ENCODE peak calls at places on chromosomes 2 and 18, in six cellular contexts. J, L, I, F, O and C are unnamed samples.

GRCh38 chr2:182826051-182826450 is 40.4 kb downstream of the FRZB start:
- DNase-seq in F (no peak), I (no peak), L (no peak), O (no peak), J (no peak), C (no peak)

GRCh38 chr2:165967746-165968145 is 14.2 kb upstream of the TTC21B start:
- DNase-seq in L (no peak), J (no peak), F (no peak), O (no peak), I (no peak), C (no peak)

GRCh38 chr18:35508746-35509338 is 11.1 kb upstream of the INO80C start:
- DNase-seq in I (no peak), O (no peak), J (no peak), L (no peak), F (peak), C (no peak)

GRCh38 chr2:217360781-217361485 is 501.1 kb upstream of the TNP1 start:
- DNase-seq in L (peak), J (peak), F (no peak), I (no peak), O (no peak), C (peak)

GRCh38 chr2:239502430-239503221 is 101.8 kb upstream of the HDAC4 start:
- DNase-seq in J (no peak), I (peak), O (no peak), F (no peak), L (no peak), C (no peak)

GRCh38 chr18:22441638-22442037 is 23.9 kb upstream of the CTAGE1 start:
- DNase-seq in I (no peak), J (no peak), L (no peak), O (no peak), F (no peak), C (no peak)

GRCh38 chr2:52454962-52455361 is 1312.6 kb upstream of the CHAC2 start:
- DNase-seq in O (no peak), J (no peak), F (no peak), L (no peak), I (no peak), C (no peak)

GRCh38 chr2:161104054-161104553 is 56.1 kb upstream of the TANK start:
- DNase-seq in J (peak), I (no peak), L (no peak), O (no peak), F (no peak), C (no peak)

GRCh38 chr2:66456183-66457041 is 21.5 kb downstream of the MEIS1 start:
- DNase-seq in O (no peak), J (peak), L (no peak), F (no peak), I (no peak), C (no peak)

GRCh38 chr18:13576598-13576997 is 149.8 kb downstream of the FAM210A start:
- DNase-seq in L (no peak), O (no peak), F (no peak), I (no peak), J (no peak), C (no peak)

GRCh38 chr2:222423632-222424280 is 587 bp upstream of the SGPP2 start:
- DNase-seq in I (peak), O (no peak), F (no peak), J (no peak), L (no peak), C (no peak)

GRCh38 chr18:35041752-35042379 is 653 bp downstream of the MAPRE2 start:
- DNase-seq in I (no peak), O (no peak), F (peak), J (peak), L (no peak), C (no peak)

GRCh38 chr2:237198144-237198900 is 112.6 kb downstream of the COPS8 start:
- DNase-seq in I (no peak), J (peak), F (no peak), O (no peak), L (no peak), C (no peak)

GRCh38 chr2:168604252-168604651 is 148.2 kb downstream of the CERS6 start:
- DNase-seq in L (no peak), O (no peak), I (no peak), F (no peak), J (peak), C (no peak)

GRCh38 chr2:16626497-16626896 is 39.1 kb downstream of the CYRIA start:
- DNase-seq in O (no peak), I (no peak), J (peak), L (no peak), F (no peak), C (no peak)

GRCh38 chr2:204545861-204546773 is 842 bp downstream of the PARD3B start:
- DNase-seq in I (peak), O (peak), L (no peak), J (no peak), F (no peak), C (no peak)

GRCh38 chr2:171847627-171848026 is 46.4 kb downstream of the SLC25A12 start:
- DNase-seq in O (no peak), I (no peak), L (no peak), F (no peak), J (no peak), C (no peak)

GRCh38 chr2:47313141-47313691 is 89.7 kb upstream of the MSH2 start:
- DNase-seq in I (peak), O (no peak), F (no peak), J (peak), L (no peak), C (no peak)

GRCh38 chr2:161676902-161677496 is 52.8 kb downstream of the SLC4A10 start:
- DNase-seq in J (no peak), F (no peak), O (no peak), L (no peak), I (no peak), C (no peak)

GRCh38 chr18:80148316-80149199 is 39.5 kb downstream of the ADNP2 start:
- DNase-seq in F (no peak), I (peak), J (peak), O (no peak), L (no peak), C (no peak)

GRCh38 chr2:43218550-43219382 is 7.6 kb downstream of the ZFP36L2 start:
- DNase-seq in L (no peak), O (peak), F (no peak), J (peak), I (peak), C (no peak)

GRCh38 chr2:8641516-8641915 is 40.3 kb upstream of the ID2 start:
- DNase-seq in F (no peak), J (no peak), L (no peak), I (no peak), O (no peak), C (no peak)

GRCh38 chr2:9748586-9748985 is 94.7 kb upstream of the TAF1B start:
- DNase-seq in I (no peak), L (no peak), O (no peak), F (no peak), J (peak), C (no peak)

GRCh38 chr18:7946724-7947377 is 379.7 kb downstream of the PTPRM start:
- DNase-seq in I (no peak), F (peak), J (peak), O (peak), L (peak), C (no peak)

GRCh38 chr18:3873698-3874495 is 423.9 kb downstream of the TGIF1 start:
- DNase-seq in I (no peak), J (peak), O (no peak), L (no peak), F (peak), C (no peak)

GRCh38 chr18:48792141-48792540 is 158.6 kb downstream of the SMAD7 start:
- DNase-seq in L (no peak), I (peak), O (no peak), J (no peak), F (no peak), C (no peak)

GRCh38 chr2:28319118-28320008 is 73.3 kb upstream of the FOSL2 start:
- DNase-seq in I (no peak), L (no peak), J (no peak), F (peak), O (no peak), C (no peak)

GRCh38 chr18:62453864-62454263 is 69.0 kb upstream of the ZCCHC2 start:
- DNase-seq in O (no peak), I (no peak), J (no peak), L (no peak), F (no peak), C (no peak)

GRCh38 chr2:118627156-118627555 is 220.3 kb downstream of the EN1 start:
- DNase-seq in I (no peak), O (no peak), J (no peak), L (no peak), F (no peak), C (no peak)

GRCh38 chr2:42510191-42510929 is 16.6 kb upstream of the KCNG3 start:
- DNase-seq in F (no peak), J (no peak), O (peak), I (no peak), L (no peak), C (no peak)

GRCh38 chr2:146444085-146444484 is 1400.7 kb upstream of the ACVR2A start:
- DNase-seq in J (no peak), O (no peak), I (no peak), F (no peak), L (no peak), C (no peak)

DNA sequence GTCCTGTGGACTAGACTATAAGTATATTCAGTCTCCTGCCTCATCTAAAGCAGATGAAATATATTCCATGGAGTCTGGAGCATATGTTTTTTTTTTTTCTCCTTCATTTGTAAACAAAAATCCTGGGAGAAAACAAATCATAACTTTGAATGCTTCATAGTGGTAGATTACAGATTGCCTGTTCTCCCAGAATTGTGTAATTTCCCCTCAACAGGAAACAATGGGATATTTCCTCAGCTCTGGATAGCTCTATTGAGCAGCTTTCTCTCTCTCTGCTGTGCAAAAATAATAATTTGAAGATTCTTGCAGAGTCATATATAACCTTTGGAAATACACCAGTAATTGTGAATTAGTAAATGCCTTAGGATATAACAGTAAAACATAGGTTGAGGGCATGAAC is 1406.6 kb upstream of the ACVR2A start:
- DNase-seq in I (no peak), L (no peak), J (no peak), O (no peak), F (no peak), C (no peak)
- TF ChIP-seq CTCF in I (no peak), L (no peak), J (no peak), O (no peak), F (no peak), C (no peak)

DNA sequence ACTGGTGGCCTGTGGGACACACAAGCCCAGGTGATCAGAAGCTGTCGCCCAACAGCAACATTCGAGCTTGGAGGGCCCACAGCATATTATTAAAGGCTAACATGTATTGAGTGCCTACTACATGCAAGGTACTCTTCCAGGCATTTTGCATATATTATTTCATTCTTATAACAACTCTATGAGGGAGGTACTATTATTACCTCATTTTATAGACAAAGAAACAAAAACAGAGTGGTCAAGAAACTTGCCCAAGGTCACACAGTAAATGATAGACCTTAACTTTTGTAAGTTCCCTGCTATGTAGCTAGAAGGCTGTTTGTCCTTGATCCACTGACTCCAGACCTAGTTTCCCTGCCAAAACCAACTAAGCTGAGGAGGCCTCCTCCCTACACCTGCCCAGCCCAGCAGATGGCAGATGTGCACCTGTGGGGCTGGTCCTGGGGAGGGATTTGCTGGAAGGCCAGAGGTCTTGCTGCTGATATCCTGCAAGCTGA is 35.7 kb downstream of the KANSL3 start:
- DNase-seq in F (no peak), J (no peak), I (no peak), L (no peak), O (no peak), C (no peak)
- TF ChIP-seq CTCF in F (no peak), J (no peak), I (no peak), L (no peak), O (no peak), C (no peak)

DNA sequence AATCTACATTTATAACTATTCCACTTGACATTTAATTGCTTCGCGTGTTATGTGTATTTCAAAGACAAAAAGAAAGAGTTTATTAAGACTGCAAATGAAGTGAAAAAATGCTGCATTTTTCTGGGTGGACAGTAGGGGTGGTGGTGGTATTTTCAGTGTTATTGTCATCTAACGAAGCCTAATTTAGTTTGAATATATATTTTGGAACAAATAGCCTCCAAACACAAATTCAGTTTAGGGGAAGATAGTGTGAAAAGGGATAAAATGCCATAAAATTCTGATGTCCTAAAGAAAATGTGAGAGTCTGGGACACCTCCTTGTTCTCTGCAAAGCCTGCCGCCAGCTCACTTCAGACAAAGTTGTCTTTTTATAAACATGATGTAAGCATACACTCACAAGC is 425.1 kb downstream of the NRXN1 start:
- DNase-seq in I (no peak), F (no peak), O (no peak), J (no peak), L (no peak), C (no peak)
- TF ChIP-seq CTCF in I (no peak), F (peak), O (no peak), J (no peak), L (no peak), C (no peak)

GRCh38 chr2:137677466-137677865 is 286.8 kb upstream of the HNMT start:
- DNase-seq in J (peak), O (no peak), I (no peak), L (no peak), F (peak), C (no peak)
- TF ChIP-seq CTCF in J (no peak), O (no peak), I (no peak), L (no peak), F (peak), C (no peak)

DNA sequence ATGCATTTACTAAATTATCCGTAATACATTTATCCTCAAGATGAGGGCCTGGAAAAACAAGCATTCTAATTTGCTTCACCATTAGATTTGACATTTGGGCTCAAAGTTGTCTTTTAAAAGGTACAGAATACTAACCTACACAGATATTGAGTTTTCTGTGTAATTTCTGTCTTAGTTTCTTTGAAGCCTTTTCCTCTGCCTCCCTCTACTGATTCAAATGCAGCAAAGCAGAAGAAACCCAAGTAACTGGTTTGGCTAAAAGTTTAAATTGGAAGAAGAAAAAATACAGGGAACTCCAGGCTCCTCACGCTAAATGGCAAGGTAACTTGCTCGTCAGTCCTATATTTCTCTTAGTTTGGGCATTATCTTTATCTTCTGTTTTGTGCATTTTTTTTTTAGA is 53.3 kb upstream of the SLC5A7 start:
- DNase-seq in J (peak), F (peak), O (no peak), I (no peak), L (no peak), C (no peak)
- TF ChIP-seq CTCF in J (peak), F (peak), O (no peak), I (no peak), L (peak), C (peak)

DNA sequence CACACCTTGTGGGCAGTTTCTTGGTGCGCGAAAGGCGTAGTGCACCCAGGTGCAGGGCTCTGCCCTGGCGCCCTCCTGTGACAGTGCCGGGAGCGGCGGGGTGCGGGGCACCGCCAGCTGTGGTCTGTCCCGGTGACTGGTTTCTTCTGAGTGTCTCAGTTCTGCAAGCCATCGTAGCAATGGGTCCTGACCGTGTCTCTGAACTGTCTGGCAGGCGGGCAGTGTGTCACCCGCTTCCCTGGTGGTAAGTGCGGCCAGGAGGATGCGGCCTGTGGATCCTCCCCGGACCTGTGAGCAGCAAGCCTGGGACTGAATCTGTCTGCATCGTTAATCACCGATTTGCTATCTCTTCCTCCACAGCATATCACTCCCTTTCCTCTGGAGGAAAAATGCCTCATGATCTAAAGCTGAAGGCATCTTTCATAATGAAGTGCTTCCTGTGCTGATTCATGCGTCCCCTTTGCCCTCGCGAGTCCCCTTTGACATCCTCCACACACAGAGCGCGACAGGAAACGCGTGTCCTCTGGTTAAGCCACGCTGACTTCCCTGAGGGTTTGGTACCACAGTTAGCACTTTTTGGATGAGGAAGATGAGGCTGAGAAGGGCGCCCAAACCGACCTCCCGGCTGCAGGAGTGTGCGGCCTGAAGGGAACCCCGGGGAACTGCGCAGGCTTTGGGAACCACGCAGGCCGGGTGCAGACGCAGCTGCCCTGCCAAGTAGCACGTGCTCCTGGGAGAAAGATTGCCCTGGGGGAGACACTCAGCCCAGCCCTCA is 416.0 kb upstream of the HS6ST1 start:
- DNase-seq in I (peak), F (no peak), O (no peak), L (no peak), J (peak), C (no peak)
- TF ChIP-seq CTCF in I (no peak), F (no peak), O (no peak), L (no peak), J (no peak), C (no peak)